ENCODE peak calls at places on chromosome 21, in ten cellular contexts. One of them, this sample, is unnamed.

GRCh38 chr21:39079617-39080016 is 103.6 kb downstream of the PSMG1 start:
- DNase-seq in HuH-7: peak
- DNase-seq in pons: peak
- DNase-seq in HTR-8/SVneo: no peak
- DNase-seq in GF-D8: no peak
- DNase-seq in activated naive CD4-positive, alpha-beta T cell: no peak
- DNase-seq in AG20443: no peak
- DNase-seq in T follicular helper cell: no peak
- DNase-seq in skeletal muscle cell: no peak
- DNase-seq in fibroblast of lung: peak
- DNase-seq in this sample: peak

GRCh38 chr21:42781981-42782722 is 97.2 kb downstream of the WDR4 start:
- DNase-seq in fibroblast of lung: no peak
- DNase-seq in activated naive CD4-positive, alpha-beta T cell: no peak
- DNase-seq in HuH-7: peak
- DNase-seq in pons: no peak
- DNase-seq in T follicular helper cell: no peak
- DNase-seq in AG20443: no peak
- DNase-seq in GF-D8: no peak
- DNase-seq in HTR-8/SVneo: no peak
- DNase-seq in skeletal muscle cell: no peak
- DNase-seq in this sample: no peak

GRCh38 chr21:35528109-35529042 is 479.3 kb upstream of the RUNX1 start:
- DNase-seq in skeletal muscle cell: no peak
- DNase-seq in HuH-7: no peak
- DNase-seq in GF-D8: peak
- DNase-seq in activated naive CD4-positive, alpha-beta T cell: no peak
- DNase-seq in HTR-8/SVneo: no peak
- DNase-seq in pons: peak
- DNase-seq in T follicular helper cell: peak
- DNase-seq in fibroblast of lung: no peak
- DNase-seq in AG20443: peak
- DNase-seq in this sample: peak

GRCh38 chr21:38911523-38912354 is 106.0 kb downstream of the ETS2 start:
- DNase-seq in T follicular helper cell: no peak
- DNase-seq in HTR-8/SVneo: no peak
- DNase-seq in AG20443: no peak
- DNase-seq in skeletal muscle cell: no peak
- DNase-seq in activated naive CD4-positive, alpha-beta T cell: no peak
- DNase-seq in pons: no peak
- DNase-seq in fibroblast of lung: no peak
- DNase-seq in HuH-7: no peak
- DNase-seq in GF-D8: no peak
- DNase-seq in this sample: peak

GRCh38 chr21:40886931-40887330 is 40.0 kb upstream of the DSCAM start:
- DNase-seq in fibroblast of lung: no peak
- DNase-seq in pons: no peak
- DNase-seq in GF-D8: no peak
- DNase-seq in activated naive CD4-positive, alpha-beta T cell: no peak
- DNase-seq in skeletal muscle cell: no peak
- DNase-seq in HuH-7: no peak
- DNase-seq in T follicular helper cell: no peak
- DNase-seq in AG20443: no peak
- DNase-seq in HTR-8/SVneo: no peak
- DNase-seq in this sample: no peak

GRCh38 chr21:25806053-25806452 is 71.3 kb downstream of the GABPA start:
- DNase-seq in fibroblast of lung: no peak
- DNase-seq in skeletal muscle cell: no peak
- DNase-seq in pons: no peak
- DNase-seq in HTR-8/SVneo: no peak
- DNase-seq in AG20443: no peak
- DNase-seq in HuH-7: no peak
- DNase-seq in activated naive CD4-positive, alpha-beta T cell: no peak
- DNase-seq in GF-D8: no peak
- DNase-seq in T follicular helper cell: no peak
- DNase-seq in this sample: no peak

GRCh38 chr21:26351661-26352060 is 181.1 kb upstream of the APP start:
- DNase-seq in T follicular helper cell: no peak
- DNase-seq in pons: no peak
- DNase-seq in AG20443: no peak
- DNase-seq in fibroblast of lung: no peak
- DNase-seq in skeletal muscle cell: no peak
- DNase-seq in HuH-7: no peak
- DNase-seq in HTR-8/SVneo: no peak
- DNase-seq in activated naive CD4-positive, alpha-beta T cell: no peak
- DNase-seq in GF-D8: no peak
- DNase-seq in this sample: no peak

GRCh38 chr21:45590726-45591618 is 48.7 kb upstream of the SLC19A1 start:
- DNase-seq in activated naive CD4-positive, alpha-beta T cell: no peak
- DNase-seq in AG20443: no peak
- DNase-seq in fibroblast of lung: no peak
- DNase-seq in HuH-7: peak
- DNase-seq in GF-D8: peak
- DNase-seq in HTR-8/SVneo: no peak
- DNase-seq in T follicular helper cell: peak
- DNase-seq in pons: no peak
- DNase-seq in skeletal muscle cell: no peak
- DNase-seq in this sample: no peak

GRCh38 chr21:17427157-17427556 is 85.7 kb upstream of the CXADR start:
- DNase-seq in pons: peak
- DNase-seq in skeletal muscle cell: no peak
- DNase-seq in HTR-8/SVneo: no peak
- DNase-seq in activated naive CD4-positive, alpha-beta T cell: no peak
- DNase-seq in T follicular helper cell: no peak
- DNase-seq in GF-D8: no peak
- DNase-seq in fibroblast of lung: no peak
- DNase-seq in AG20443: no peak
- DNase-seq in HuH-7: no peak
- DNase-seq in this sample: no peak

GRCh38 chr21:39972471-39972870 is 105.2 kb downstream of the PCP4 start:
- DNase-seq in fibroblast of lung: no peak
- DNase-seq in HuH-7: no peak
- DNase-seq in pons: no peak
- DNase-seq in skeletal muscle cell: no peak
- DNase-seq in HTR-8/SVneo: no peak
- DNase-seq in GF-D8: no peak
- DNase-seq in activated naive CD4-positive, alpha-beta T cell: no peak
- DNase-seq in T follicular helper cell: no peak
- DNase-seq in AG20443: no peak
- DNase-seq in this sample: no peak

GRCh38 chr21:31284797-31285397 is 59.2 kb downstream of the TIAM1 start:
- DNase-seq in T follicular helper cell: no peak
- DNase-seq in pons: no peak
- DNase-seq in activated naive CD4-positive, alpha-beta T cell: no peak
- DNase-seq in HTR-8/SVneo: peak
- DNase-seq in skeletal muscle cell: no peak
- DNase-seq in AG20443: peak
- DNase-seq in HuH-7: no peak
- DNase-seq in GF-D8: no peak
- DNase-seq in fibroblast of lung: peak
- DNase-seq in this sample: no peak

GRCh38 chr21:15197696-15198095 is 132.9 kb upstream of the NRIP1 start:
- DNase-seq in fibroblast of lung: peak
- DNase-seq in skeletal muscle cell: no peak
- DNase-seq in AG20443: no peak
- DNase-seq in pons: no peak
- DNase-seq in T follicular helper cell: no peak
- DNase-seq in activated naive CD4-positive, alpha-beta T cell: no peak
- DNase-seq in HuH-7: no peak
- DNase-seq in GF-D8: no peak
- DNase-seq in HTR-8/SVneo: no peak
- DNase-seq in this sample: no peak

GRCh38 chr21:15850645-15851044 is 120.9 kb downstream of the USP25 start:
- DNase-seq in fibroblast of lung: peak
- DNase-seq in AG20443: peak
- DNase-seq in GF-D8: no peak
- DNase-seq in T follicular helper cell: no peak
- DNase-seq in HuH-7: no peak
- DNase-seq in pons: no peak
- DNase-seq in HTR-8/SVneo: peak
- DNase-seq in activated naive CD4-positive, alpha-beta T cell: no peak
- DNase-seq in skeletal muscle cell: no peak
- DNase-seq in this sample: no peak

GRCh38 chr21:42003051-42003461 is 7.1 kb downstream of the ZBTB21 start:
- DNase-seq in AG20443: peak
- DNase-seq in HTR-8/SVneo: no peak
- DNase-seq in activated naive CD4-positive, alpha-beta T cell: no peak
- DNase-seq in HuH-7: no peak
- DNase-seq in GF-D8: no peak
- DNase-seq in fibroblast of lung: peak
- DNase-seq in T follicular helper cell: no peak
- DNase-seq in skeletal muscle cell: peak
- DNase-seq in pons: no peak
- DNase-seq in this sample: no peak

GRCh38 chr21:44405948-44406872 is 49.1 kb upstream of the LRRC3 start:
- DNase-seq in skeletal muscle cell: no peak
- DNase-seq in fibroblast of lung: peak
- DNase-seq in HTR-8/SVneo: peak
- DNase-seq in pons: no peak
- DNase-seq in HuH-7: no peak
- DNase-seq in activated naive CD4-positive, alpha-beta T cell: no peak
- DNase-seq in AG20443: peak
- DNase-seq in T follicular helper cell: no peak
- DNase-seq in GF-D8: no peak
- DNase-seq in this sample: no peak